ENCODE peak calls at places on chromosomes 6 and 20, in five cellular contexts. C is GM23248, G is H9, U is HCT116, X is fibroblast of lung. I is an unnamed sample.
A peak's percentile ranks its signal among the peaks of the same experiment; 100 is the strongest.

GRCh38 chr6:27768556-27768955 is 143.6 kb downstream of the OR2B2 start:
- DNase-seq in C (no peak), G (no peak), U (no peak), X (no peak), I (peak; percentile 26)

GRCh38 chr6:98846021-98846380 is 11.6 kb downstream of the POU3F2 start:
- DNase-seq in C (no peak), G (no peak), U (no peak), X (no peak), I (no peak)

GRCh38 chr6:26333458-26334297 is 31.3 kb upstream of the BTN3A2 start:
- DNase-seq in C (no peak), G (no peak), U (no peak), X (no peak), I (no peak)

GRCh38 chr6:2858678-2859324 is 17.1 kb upstream of the SERPINB1 start:
- DNase-seq in C (no peak), G (no peak), U (no peak), X (no peak), I (no peak)

GRCh38 chr6:147675281-147675680 is 166.8 kb downstream of the SAMD5 start:
- DNase-seq in C (peak; percentile 2), G (no peak), U (no peak), X (peak; percentile 94), I (no peak)

GRCh38 chr20:17654649-17655285 is 27.3 kb downstream of the RRBP1 start:
- DNase-seq in C (peak; percentile 71), G (peak; percentile 65), U (no peak), X (peak; percentile 38), I (peak; percentile 93)

GRCh38 chr6:138804986-138805385 is 9.1 kb downstream of the ECT2L start:
- DNase-seq in C (no peak), G (no peak), U (no peak), X (no peak), I (no peak)

GRCh38 chr20:34089655-34090324 is 22.3 kb downstream of the EIF2S2 start:
- DNase-seq in C (no peak), G (no peak), U (no peak), X (no peak), I (no peak)

GRCh38 chr20:8066662-8067061 is 47.1 kb upstream of the TMX4 start:
- DNase-seq in C (no peak), G (no peak), U (no peak), X (no peak), I (no peak)

GRCh38 chr20:5465281-5465680 is 148.5 kb upstream of the PROKR2 start:
- DNase-seq in C (no peak), G (no peak), U (no peak), X (no peak), I (no peak)

GRCh38 chr20:60764771-60765170 is 487.3 kb upstream of the CDH4 start:
- DNase-seq in C (no peak), G (no peak), U (no peak), X (no peak), I (no peak)

GRCh38 chr6:149751239-149751638 is 1.7 kb downstream of the PCMT1 start:
- DNase-seq in C (no peak), G (no peak), U (no peak), X (no peak), I (no peak)

GRCh38 chr6:146871613-146872465 is 273.1 kb downstream of the ADGB start:
- DNase-seq in C (peak; percentile 85), G (no peak), U (no peak), X (peak; percentile 81), I (no peak)

GRCh38 chr6:117829594-117830319 is 77.3 kb upstream of the SLC35F1 start:
- DNase-seq in C (peak; percentile 72), G (peak; percentile 78), U (peak; percentile 51), X (peak; percentile 45), I (peak; percentile 89)

GRCh38 chr6:3135668-3136297 is 17.3 kb downstream of the BPHL start:
- DNase-seq in C (no peak), G (no peak), U (no peak), X (no peak), I (no peak)

GRCh38 chr6:127515794-127516675 is 3.1 kb downstream of the MTCL3 start:
- DNase-seq in C (peak; percentile 82), G (peak; percentile 85), U (peak; percentile 12), X (peak; percentile 74), I (peak; percentile 91)

GRCh38 chr6:37049990-37050853 is 44.8 kb downstream of the FGD2 start:
- DNase-seq in C (no peak), G (no peak), U (no peak), X (no peak), I (no peak)

GRCh38 chr6:141677598-141678211 is 455.0 kb upstream of the GJE1 start:
- DNase-seq in C (peak; percentile 61), G (no peak), U (peak; percentile 40), X (peak; percentile 11), I (no peak)

GRCh38 chr6:81753709-81754678 is 1.5 kb upstream of the TENT5A start:
- DNase-seq in C (peak; percentile 84), G (peak; percentile 75), U (peak; percentile 34), X (peak; percentile 52), I (peak; percentile 90)

GRCh38 chr6:116062496-116062895 is 1.8 kb upstream of the FRK start:
- DNase-seq in C (no peak), G (no peak), U (no peak), X (no peak), I (no peak)

GRCh38 chr6:33904050-33904827 is 100.4 kb upstream of the MLN start:
- DNase-seq in C (no peak), G (no peak), U (no peak), X (no peak), I (no peak)

GRCh38 chr6:130849501-130850039 is 22.4 kb downstream of the SMLR1 start:
- DNase-seq in C (no peak), G (no peak), U (no peak), X (no peak), I (no peak)

GRCh38 chr6:142258305-142258704 is 43.5 kb upstream of the ADGRG6 start:
- DNase-seq in C (no peak), G (no peak), U (no peak), X (no peak), I (no peak)

GRCh38 chr6:42294759-42295158 is 77.1 kb upstream of the MRPS10 start:
- DNase-seq in C (peak; percentile 88), G (no peak), U (peak; percentile 94), X (peak; percentile 83), I (no peak)

DNA sequence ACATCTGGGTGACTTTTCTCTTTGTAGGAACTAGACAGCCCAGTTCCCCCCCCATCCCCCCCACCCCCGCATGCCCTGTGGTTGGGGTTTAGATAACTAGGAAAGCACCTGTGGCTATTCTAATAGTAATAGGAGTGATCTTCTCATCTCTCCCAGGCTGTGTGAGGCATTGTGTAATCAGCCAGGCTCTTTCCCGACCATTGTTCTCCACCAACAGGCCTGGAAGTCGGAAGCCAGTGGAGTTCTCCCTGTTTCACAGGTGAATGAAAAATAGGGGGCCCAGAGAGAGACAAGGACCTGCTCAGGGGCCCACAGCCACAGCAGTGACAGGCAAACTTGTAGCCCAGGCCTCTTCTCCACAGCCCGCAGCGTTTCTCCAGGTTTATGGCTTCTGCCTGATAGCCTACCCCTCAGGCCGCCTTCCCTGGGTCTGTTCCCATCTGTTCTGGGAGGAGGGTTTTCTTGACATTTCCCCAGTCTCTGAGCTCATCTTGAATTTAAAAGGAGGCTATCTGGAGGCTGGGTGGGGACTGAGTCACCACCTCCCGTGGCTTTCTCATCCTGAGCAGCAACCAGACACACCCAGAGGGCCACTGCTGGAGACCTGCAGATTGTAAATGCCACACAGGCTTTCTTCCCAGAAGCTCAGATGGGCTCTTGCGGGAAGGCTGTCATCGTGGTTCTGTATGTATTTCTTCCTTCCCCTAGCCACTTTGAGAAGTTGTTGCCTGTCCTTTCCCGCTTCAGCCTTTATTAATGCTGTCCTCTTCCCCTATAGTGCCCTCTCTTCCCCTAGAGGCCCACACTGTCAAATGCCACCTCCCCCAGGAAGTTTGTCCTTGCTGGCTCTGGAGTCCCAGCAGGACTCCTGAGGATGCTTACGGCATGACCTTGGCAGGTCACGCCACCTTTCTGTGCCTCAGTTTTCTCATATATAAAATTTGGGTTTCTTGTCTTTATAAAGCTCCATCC is 75.9 kb upstream of the MYL9 start:
- DNase-seq in C (peak; percentile 97), G (peak; percentile 64), U (peak; percentile 79), X (peak; percentile 89), I (peak; percentile 80)
- H3K9ac ChIP-seq in C (peak overlapping the region; percentile 90), G (no peak overlapping the region), U (peak overlapping the region; percentile 54), X (peak overlapping the region; percentile 20), I (peak overlapping the region; percentile 53)

GRCh38 chr20:3802524-3803239 is 6.6 kb downstream of the CDC25B start:
- DNase-seq in C (no peak), G (no peak), U (no peak), X (no peak), I (no peak)
- H3K4me1 ChIP-seq in C (peaks cover 32% of the 10 kb centered on the region), G (peaks cover 2% of the 10 kb centered on the region), U (peaks cover 55% of the 10 kb centered on the region), X (peaks cover 49% of the 10 kb centered on the region), I (peaks cover 15% of the 10 kb centered on the region)

GRCh38 chr6:125791151-125791819 is 525 bp downstream of the NCOA7 start:
- DNase-seq in C (peak; percentile 79), G (peak; percentile 43), U (no peak), X (peak; percentile 58), I (peak; percentile 71)

GRCh38 chr6:125792172-125792571 is 1.4 kb downstream of the NCOA7 start:
- DNase-seq in C (no peak), G (no peak), U (no peak), X (no peak), I (no peak)

GRCh38 chr6:125792680-125793079 is 1.9 kb downstream of the NCOA7 start:
- DNase-seq in C (peak; percentile 51), G (no peak), U (no peak), X (peak; percentile 43), I (no peak)

GRCh38 chr6:125790403-125791150 is at the start of gene NCOA7:
- DNase-seq in C (peak; percentile 89), G (peak; percentile 80), U (no peak), X (peak; percentile 77), I (peak; percentile 90)

DNA sequence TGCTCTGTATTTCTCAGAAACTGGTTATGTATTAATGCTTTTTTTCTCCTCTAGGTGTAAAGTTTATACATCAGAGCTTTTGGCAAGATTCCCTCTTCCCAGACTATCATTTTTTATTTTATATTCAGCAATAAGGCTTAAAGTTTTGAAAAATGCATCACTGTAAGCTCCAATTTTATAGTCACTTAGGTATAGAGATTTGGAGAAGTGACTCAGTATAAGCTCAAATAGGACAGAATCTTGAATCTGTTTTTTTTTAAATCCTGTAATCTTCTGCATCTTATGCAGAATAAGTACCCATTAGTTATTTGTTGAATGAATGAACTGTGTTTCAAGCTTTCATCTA is 1.0 kb downstream of the NCOA7 start:
- DNase-seq in C (no peak), G (no peak), U (no peak), X (no peak), I (no peak)
- H3K9ac ChIP-seq in C (peak overlapping the region; percentile 92), G (no peak overlapping the region), U (no peak overlapping the region), X (no peak overlapping the region), I (no peak overlapping the region)

DNA sequence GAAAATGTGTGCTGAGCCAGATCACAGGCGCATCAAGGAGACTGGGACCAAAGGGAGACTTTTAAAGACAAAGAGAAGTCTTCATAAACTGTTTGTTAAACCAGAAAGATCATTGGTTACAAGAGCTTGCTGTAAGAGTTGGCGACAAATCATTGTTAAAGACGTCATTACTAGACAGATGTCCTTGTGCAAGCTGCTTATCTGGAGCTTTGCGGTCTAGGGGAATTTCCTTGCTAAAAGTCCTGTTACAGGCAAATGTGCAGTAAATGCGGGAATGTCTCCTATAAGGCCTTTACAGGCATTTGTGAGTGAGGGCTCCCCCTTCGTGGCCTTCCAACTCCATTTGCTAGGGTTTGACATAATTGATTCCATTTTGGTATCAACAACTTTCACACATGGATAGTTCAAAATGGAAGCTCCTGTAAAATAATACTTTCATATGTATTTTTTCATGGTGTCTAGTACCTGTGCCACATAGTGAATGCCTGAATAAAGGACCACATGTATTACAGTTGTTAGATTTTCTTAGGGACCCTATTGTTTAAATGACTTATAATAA is 362.4 kb downstream of the UTRN start:
- DNase-seq in C (no peak), G (no peak), U (no peak), X (peak; percentile 29), I (no peak)
- H3K4me1 ChIP-seq in C (peaks cover 11% of the 10 kb centered on the region), G (peaks cover 7% of the 10 kb centered on the region), U (no peaks in the 10 kb centered on the region), X (no peaks in the 10 kb centered on the region), I (peaks cover 14% of the 10 kb centered on the region)

I was measured in endodermal cell.